ENCODE peak calls at places on chromosomes 11 and 22, in six cellular contexts. Q is naive B cell; Y is NB4; S is activated CD4-positive, alpha-beta T cell treated with anti-CD3 and anti-CD28 coated beads for 4 hours; H is activated naive CD4-positive, alpha-beta T cell treated with Interleukin-2 at 50 U/mL for 16 hours; Z is midbrain. A is an unnamed sample.

GRCh38 chr11:93494341-93494740 is 48.9 kb downstream of the SMCO4 start:
- DNase-seq in Q (no peak), Y (no peak), H (no peak), Z (no peak), S (no peak), A (no peak)

GRCh38 chr22:24060375-24060788 is 49.3 kb downstream of the CABIN1 start:
- DNase-seq in H (no peak), Q (no peak), S (no peak), Z (no peak), Y (no peak), A (peak; percentile 96)

GRCh38 chr22:24005201-24005600 is at the start of gene GSTT4:
- DNase-seq in H (no peak), S (no peak), Q (no peak), Z (peak; percentile 36), Y (no peak), A (no peak)

GRCh38 chr22:21778705-21779363 is 43.2 kb upstream of the YPEL1 start:
- DNase-seq in S (no peak), H (no peak), Z (no peak), Y (no peak), Q (no peak), A (no peak)

GRCh38 chr11:76278526-76278925 is 72.2 kb upstream of the WNT11 start:
- DNase-seq in H (no peak), S (no peak), Q (no peak), Y (no peak), Z (no peak), A (no peak)

GRCh38 chr11:88320149-88320559 is 17.4 kb downstream of the CTSC start:
- DNase-seq in Y (no peak), Q (no peak), S (no peak), H (no peak), Z (no peak), A (no peak)

GRCh38 chr11:123166095-123166559 is 28.9 kb downstream of the CLMP start:
- DNase-seq in S (no peak), H (peak; percentile 9), Y (peak; percentile 43), Q (no peak), Z (no peak), A (no peak)

GRCh38 chr22:49853981-49854791 is 542 bp downstream of the ZBED4 start:
- DNase-seq in Z (peak; percentile 23), S (peak; percentile 19), H (peak; percentile 28), Q (peak; percentile 25), Y (peak; percentile 56), A (no peak)